ENCODE peak calls at places on chromosomes 11 and 22, in six cellular contexts. A is naive thymus-derived CD8-positive, alpha-beta T cell; E is stimulated activated CD4-positive, alpha-beta T cell treated with anti-CD3 and anti-CD28 coated beads, TNF-alpha, amount 100 ng/mL, for 1 hour; Q is ACHN; X is neural crest cell; L is ELR. S is an unnamed sample.

GRCh38 chr11:62573006-62573591 is 592 bp downstream of the EEF1G start:
- DNase-seq in Q (no peak), L (peak; percentile 42), X (no peak), A (no peak), E (no peak), S (peak; percentile 42)

GRCh38 chr22:36243996-36244395 is 4.7 kb upstream of the APOL2 start:
- DNase-seq in Q (no peak), A (no peak), L (no peak), E (no peak), X (no peak), S (no peak)

GRCh38 chr11:28176231-28176853 is 68.2 kb downstream of the METTL15 start:
- DNase-seq in X (no peak), L (peak; percentile 67), A (no peak), Q (no peak), E (no peak), S (peak; percentile 72)

GRCh38 chr11:45745065-45745811 is 59.7 kb upstream of the SLC35C1 start:
- DNase-seq in X (no peak), E (no peak), Q (no peak), L (no peak), A (no peak), S (peak; percentile 20)

GRCh38 chr11:16737860-16738197 is 618 bp upstream of the C11orf58 start:
- DNase-seq in Q (peak; percentile 17), X (no peak), A (no peak), E (no peak), L (no peak), S (no peak)

GRCh38 chr11:108836541-108836940 is 171.7 kb downstream of the DDX10 start:
- DNase-seq in E (no peak), Q (no peak), L (no peak), X (no peak), A (no peak), S (no peak)

GRCh38 chr11:121237686-121238658 is 54.6 kb upstream of the SC5D start:
- DNase-seq in X (no peak), E (no peak), Q (no peak), L (no peak), A (no peak), S (peak; percentile 45)

GRCh38 chr11:69803604-69804218 is 15.5 kb downstream of the FGF3 start:
- DNase-seq in L (no peak), Q (no peak), X (no peak), A (no peak), E (no peak), S (no peak)

GRCh38 chr11:78040691-78041379 is 17.8 kb upstream of the KCTD14 start:
- DNase-seq in L (peak; percentile 65), X (no peak), Q (peak; percentile 11), E (no peak), A (no peak), S (peak; percentile 43)

GRCh38 chr11:87352759-87353707 is 315.3 kb downstream of the TMEM135 start:
- DNase-seq in Q (peak; percentile 75), L (peak; percentile 84), E (peak; percentile 57), A (peak; percentile 73), X (peak; percentile 95), S (peak; percentile 88)

GRCh38 chr22:48744967-48745841 is 1082.5 kb downstream of the BRD1 start:
- DNase-seq in Q (no peak), E (no peak), A (no peak), X (no peak), L (no peak), S (no peak)

GRCh38 chr11:9219572-9219971 is 45.6 kb downstream of the DENND5A start:
- DNase-seq in E (no peak), L (no peak), X (no peak), Q (no peak), A (no peak), S (peak; percentile 79)

GRCh38 chr22:41573677-41574264 is 13.0 kb downstream of the CSDC2 start:
- DNase-seq in A (no peak), E (no peak), Q (no peak), X (no peak), L (no peak), S (no peak)

GRCh38 chr11:100072131-100072530 is 615.0 kb upstream of the ARHGAP42 start:
- DNase-seq in E (no peak), L (no peak), Q (no peak), A (no peak), X (no peak), S (no peak)

GRCh38 chr11:66142370-66143263 is 72.5 kb downstream of the PACS1 start:
- DNase-seq in E (no peak), L (peak; percentile 80), A (no peak), Q (no peak), X (no peak), S (peak; percentile 77)

GRCh38 chr11:12069053-12069676 is 41.2 kb upstream of the MICAL2 start:
- DNase-seq in X (no peak), Q (no peak), L (no peak), A (no peak), E (no peak), S (no peak)

GRCh38 chr22:36008131-36008530 is 20.5 kb downstream of the RBFOX2 start:
- DNase-seq in L (no peak), A (no peak), E (no peak), X (no peak), Q (no peak), S (no peak)

GRCh38 chr11:114298701-114299090 is 2.5 kb downstream of the NNMT start:
- DNase-seq in L (no peak), Q (no peak), E (no peak), X (no peak), A (no peak), S (no peak)

GRCh38 chr11:86440305-86440716 is 65.6 kb downstream of the CCDC81 start:
- DNase-seq in Q (no peak), L (no peak), A (no peak), X (no peak), E (no peak), S (peak; percentile 57)

GRCh38 chr22:21762712-21763581 is 27.4 kb upstream of the YPEL1 start:
- DNase-seq in L (no peak), A (no peak), X (no peak), Q (no peak), E (no peak), S (no peak)

GRCh38 chr11:35546317-35546716 is 20.9 kb upstream of the PAMR1 start:
- DNase-seq in Q (no peak), A (no peak), E (no peak), X (no peak), L (no peak), S (no peak)

GRCh38 chr11:20010106-20010860 is 150.0 kb downstream of the DBX1 start:
- DNase-seq in Q (no peak), L (no peak), X (no peak), E (no peak), A (no peak), S (no peak)

GRCh38 chr22:40609216-40609615 is 27.3 kb downstream of the MRTFA start:
- DNase-seq in E (no peak), X (no peak), Q (no peak), A (no peak), L (no peak), S (peak; percentile 24)

GRCh38 chr11:26193714-26194373 is 138.1 kb upstream of the ANO3 start:
- DNase-seq in E (no peak), A (no peak), X (no peak), Q (no peak), L (no peak), S (no peak)